ENCODE peak calls at places on chromosomes 13 and 19, in eight cellular contexts. V, L, I, G, H, Z, M and P are unnamed samples.

GRCh38 chr19:11204943-11205349 is 7.6 kb upstream of the KANK2 start:
- DNase-seq in V (no peak), L (no peak), I (no peak), G (no peak), H (no peak), Z (peak; percentile 81), M (peak; percentile 52), P (no peak)

GRCh38 chr19:2087621-2088100 is 8.5 kb downstream of the MOB3A start:
- DNase-seq in V (no peak), L (no peak), I (no peak), G (no peak), H (no peak), Z (no peak), M (peak; percentile 65), P (no peak)

GRCh38 chr13:43304945-43305344 is 281.6 kb downstream of the DNAJC15 start:
- DNase-seq in V (no peak), L (no peak), I (no peak), G (no peak), H (no peak), Z (no peak), M (no peak), P (no peak)

GRCh38 chr19:16626796-16627193 is 1.2 kb downstream of the MED26 start:
- DNase-seq in V (no peak), L (no peak), I (no peak), G (no peak), H (no peak), Z (no peak), M (peak; percentile 26), P (no peak)

GRCh38 chr19:10044390-10044789 is 31.1 kb downstream of the RDH8 start:
- DNase-seq in V (no peak), L (no peak), I (no peak), G (no peak), H (no peak), Z (no peak), M (no peak), P (no peak)

GRCh38 chr19:40813182-40813581 is 14.2 kb downstream of the EGLN2 start:
- DNase-seq in V (no peak), L (no peak), I (no peak), G (no peak), H (no peak), Z (no peak), M (peak; percentile 54), P (no peak)

GRCh38 chr13:58950911-58951310 is 1212.8 kb downstream of the DIAPH3 start:
- DNase-seq in V (no peak), L (no peak), I (no peak), G (no peak), H (no peak), Z (no peak), M (no peak), P (no peak)

GRCh38 chr19:44576843-44577565 is 36.4 kb upstream of the IGSF23 start:
- DNase-seq in V (no peak), L (no peak), I (peak; percentile 41), G (peak; percentile 20), H (no peak), Z (no peak), M (no peak), P (no peak)

GRCh38 chr19:2424686-2425621 is 2.4 kb downstream of the TIMM13 start:
- DNase-seq in V (peak; percentile 43), L (peak; percentile 64), I (peak; percentile 65), G (peak; percentile 69), H (peak; percentile 47), Z (no peak), M (peak; percentile 79), P (peak; percentile 63)

DNA sequence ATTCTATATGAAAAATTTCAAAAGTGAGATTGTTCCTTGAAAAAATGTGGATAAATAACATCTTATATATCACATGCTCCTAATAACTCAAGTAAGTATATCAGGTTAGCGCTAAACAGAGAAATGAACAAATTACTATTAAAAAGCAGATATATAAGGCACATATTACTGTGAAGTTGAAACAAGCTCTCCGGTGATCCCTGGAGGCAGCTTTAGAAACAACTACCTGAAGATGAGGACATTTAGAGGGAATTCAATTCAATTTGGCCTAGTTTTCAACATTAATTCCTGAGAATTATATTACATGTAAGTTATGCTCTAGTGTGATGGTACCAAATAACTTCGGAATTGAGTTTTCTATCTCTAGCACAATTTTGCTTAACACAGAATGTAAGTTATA is 1373.6 kb upstream of the SPRY2 start:
- DNase-seq in V (no peak), L (no peak), I (no peak), G (no peak), H (no peak), Z (no peak), M (no peak), P (no peak)
- H3K36me3 ChIP-seq in V (no peaks in the 10 kb centered on the region), L (no peaks in the 10 kb centered on the region), I (no peaks in the 10 kb centered on the region), G (no peaks in the 10 kb centered on the region), H (no peaks in the 10 kb centered on the region), Z (no peaks in the 10 kb centered on the region), M (no peaks in the 10 kb centered on the region), P (no peaks in the 10 kb centered on the region)

GRCh38 chr13:23810842-23811241 is 78.4 kb downstream of the MIPEP start:
- DNase-seq in V (no peak), L (no peak), I (peak; percentile 9), G (no peak), H (no peak), Z (no peak), M (no peak), P (no peak)
- H3K4me1 ChIP-seq in V (no peaks in the 10 kb centered on the region), L (no peaks in the 10 kb centered on the region), I (peaks cover 11% of the 10 kb centered on the region), G (peaks cover 16% of the 10 kb centered on the region), H (no peaks in the 10 kb centered on the region), Z (no peaks in the 10 kb centered on the region), M (no peaks in the 10 kb centered on the region), P (no peaks in the 10 kb centered on the region)

DNA sequence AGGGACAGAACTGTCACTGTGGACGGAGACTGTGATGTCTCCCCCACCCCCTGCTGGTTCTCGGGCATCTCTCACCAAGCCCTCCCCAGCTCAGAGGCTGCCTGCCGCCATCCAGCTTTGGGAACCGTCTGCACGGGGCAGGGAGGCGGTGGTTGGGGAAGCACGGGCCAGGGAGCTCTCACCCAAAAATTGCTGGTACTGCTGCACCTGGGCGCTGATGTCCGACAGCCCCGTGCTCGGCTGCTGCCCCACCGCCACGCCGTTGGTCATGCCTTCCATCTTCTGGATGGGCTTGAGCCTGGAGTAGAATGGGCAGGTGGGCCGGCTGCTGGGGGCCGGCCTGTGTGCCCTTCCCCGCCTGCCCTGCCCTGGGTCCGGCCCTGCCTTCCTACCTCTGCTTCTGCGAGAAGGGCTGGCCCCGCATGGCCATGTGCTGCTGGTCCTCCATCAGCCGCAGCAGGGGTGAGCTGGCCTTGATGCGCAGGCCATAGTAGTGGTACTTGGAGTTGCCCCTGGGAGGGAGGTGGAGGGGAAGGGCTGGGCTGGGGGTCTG is 16.1 kb downstream of the DCAF15 start:
- DNase-seq in V (no peak), L (no peak), I (no peak), G (no peak), H (no peak), Z (no peak), M (no peak), P (no peak)
- H3K36me3 ChIP-seq in V (peaks cover 96% of the 10 kb centered on the region), L (no peaks in the 10 kb centered on the region), I (peaks cover 31% of the 10 kb centered on the region), G (peaks cover 33% of the 10 kb centered on the region), H (peaks cover 4% of the 10 kb centered on the region), Z (no peaks in the 10 kb centered on the region), M (no peaks in the 10 kb centered on the region), P (peaks cover 24% of the 10 kb centered on the region)

GRCh38 chr19:55635334-55635717 is 5.5 kb upstream of the ZNF580 start:
- DNase-seq in V (no peak), L (no peak), I (no peak), G (no peak), H (no peak), Z (peak; percentile 50), M (no peak), P (peak; percentile 60)
- H3K4me1 ChIP-seq in V (peaks cover 64% of the 10 kb centered on the region), L (peaks cover 24% of the 10 kb centered on the region), I (peaks cover 5% of the 10 kb centered on the region), G (peaks cover 11% of the 10 kb centered on the region), H (peaks cover 63% of the 10 kb centered on the region), Z (no peaks in the 10 kb centered on the region), M (peaks cover 38% of the 10 kb centered on the region), P (peaks cover 11% of the 10 kb centered on the region)

DNA sequence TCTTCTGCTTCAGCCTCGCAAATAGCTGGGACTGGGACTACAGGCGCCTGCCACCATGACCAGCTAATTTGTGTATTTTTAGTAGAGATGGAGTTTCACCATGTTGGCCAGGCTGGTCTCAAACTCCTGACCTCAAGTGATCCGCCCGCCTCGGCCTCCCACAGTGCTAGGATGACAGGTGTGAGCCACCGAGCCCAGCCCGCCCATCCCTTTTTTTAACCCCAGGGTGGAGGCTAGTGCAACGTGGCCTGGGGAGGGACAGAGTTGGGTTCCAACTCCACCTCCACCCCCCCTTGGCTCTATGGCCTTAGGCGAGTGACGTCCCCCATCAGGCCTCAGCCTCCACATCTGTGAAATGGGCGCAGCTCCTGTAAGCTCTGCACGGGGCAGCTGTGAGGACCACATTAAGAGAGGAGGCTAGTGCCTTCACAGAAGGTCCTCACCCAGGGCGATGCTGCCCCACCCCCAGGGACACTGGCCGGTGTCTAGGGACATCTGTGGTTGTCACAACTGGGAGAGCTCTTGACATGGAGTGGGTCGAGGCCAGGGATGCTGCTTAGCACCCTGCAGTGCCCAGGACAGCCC is 37.7 kb downstream of the SMIM24 start:
- DNase-seq in V (no peak), L (no peak), I (no peak), G (no peak), H (no peak), Z (no peak), M (no peak), P (no peak)
- H3K36me3 ChIP-seq in V (peaks cover 45% of the 10 kb centered on the region), L (no peaks in the 10 kb centered on the region), I (no peaks in the 10 kb centered on the region), G (peaks cover 58% of the 10 kb centered on the region), H (no peaks in the 10 kb centered on the region), Z (no peaks in the 10 kb centered on the region), M (no peaks in the 10 kb centered on the region), P (peaks cover 46% of the 10 kb centered on the region)

DNA sequence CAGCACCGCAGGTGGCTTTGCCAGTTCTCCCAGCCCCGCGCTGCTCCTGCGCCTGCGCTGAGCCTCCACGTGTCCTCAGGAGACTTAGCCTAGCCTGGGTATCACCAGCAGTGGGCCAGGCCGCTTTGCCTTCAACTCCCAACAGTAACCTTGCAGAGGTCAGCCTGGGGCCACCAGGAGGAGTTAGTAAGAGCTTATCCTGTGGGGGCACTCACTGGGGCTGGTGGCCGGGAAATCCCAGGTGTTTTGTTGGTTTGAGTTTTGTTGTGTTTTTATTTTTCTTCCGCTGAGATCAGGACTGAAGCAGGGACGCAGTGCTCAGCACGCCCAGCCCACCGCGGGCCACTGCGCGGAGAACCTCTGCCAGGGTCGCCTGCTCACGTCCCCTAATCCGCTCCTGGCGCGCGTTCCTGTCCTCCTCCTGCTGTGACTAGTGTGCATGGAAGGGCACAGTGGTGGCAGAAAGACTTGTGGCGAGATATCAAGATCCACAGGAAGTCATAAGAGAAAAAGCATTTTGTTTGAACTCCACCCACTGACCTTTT is 207.4 kb upstream of the RFC3 start:
- DNase-seq in V (peak; percentile 78), L (peak; percentile 89), I (no peak), G (no peak), H (peak; percentile 81), Z (peak; percentile 79), M (peak; percentile 89), P (no peak)
- H3K4me1 ChIP-seq in V (peaks cover 59% of the 10 kb centered on the region), L (peaks cover 15% of the 10 kb centered on the region), I (peaks cover 4% of the 10 kb centered on the region), G (peaks cover 5% of the 10 kb centered on the region), H (peaks cover 44% of the 10 kb centered on the region), Z (peaks cover 4% of the 10 kb centered on the region), M (peaks cover 11% of the 10 kb centered on the region), P (peaks cover 4% of the 10 kb centered on the region)